ENCODE peak calls at places on chromosomes 5 and 9, in five cellular contexts. Y is colonic mucosa, M is right atrium auricular region, A is PC-3, J is dorsolateral prefrontal cortex. S is an unnamed sample.

GRCh38 chr5:152193391-152194107 is 211.5 kb downstream of the NMUR2 start:
- DNase-seq in Y (no peak), M (no peak), A (peak), J (no peak), S (no peak)

GRCh38 chr5:10913181-10913810 is 152.3 kb upstream of the DAP start:
- DNase-seq in Y (no peak), M (no peak), A (no peak), J (no peak), S (no peak)

GRCh38 chr9:133979124-133979920 is 12.8 kb downstream of the VAV2 start:
- DNase-seq in Y (no peak), M (no peak), A (no peak), J (no peak), S (no peak)

GRCh38 chr5:4994994-4995393 is 145.1 kb upstream of the ADAMTS16 start:
- DNase-seq in Y (no peak), M (no peak), A (peak), J (no peak), S (no peak)

GRCh38 chr5:39379683-39380082 is 15.4 kb upstream of the C9 start:
- DNase-seq in Y (no peak), M (no peak), A (no peak), J (no peak), S (no peak)

GRCh38 chr9:93268551-93269314 is 84.8 kb downstream of the WNK2 start:
- DNase-seq in Y (peak), M (no peak), A (no peak), J (no peak), S (no peak)

GRCh38 chr9:129408535-129409215 is 212.2 kb downstream of the C9orf50 start:
- DNase-seq in Y (peak), M (no peak), A (no peak), J (no peak), S (no peak)

GRCh38 chr9:133440884-133441283 is 18.7 kb downstream of the ADAMTS13 start:
- DNase-seq in Y (no peak), M (no peak), A (no peak), J (no peak), S (peak)

GRCh38 chr5:91384671-91385430 is 1.7 kb upstream of the ARRDC3 start:
- DNase-seq in Y (peak), M (no peak), A (peak), J (no peak), S (peak)

GRCh38 chr5:76391014-76391413 is 12.1 kb upstream of the IQGAP2 start:
- DNase-seq in Y (no peak), M (no peak), A (no peak), J (no peak), S (no peak)

GRCh38 chr5:136042665-136043121 is 13.9 kb downstream of the TGFBI start:
- DNase-seq in Y (no peak), M (no peak), A (peak), J (no peak), S (no peak)

GRCh38 chr5:115417076-115417475 is 120.6 kb upstream of the CCDC112 start:
- DNase-seq in Y (no peak), M (no peak), A (no peak), J (no peak), S (no peak)

GRCh38 chr5:115415143-115415491 is 118.7 kb upstream of the CCDC112 start:
- DNase-seq in Y (peak), M (no peak), A (peak), J (peak), S (no peak)

GRCh38 chr5:115414406-115415142 is 118.1 kb upstream of the CCDC112 start:
- DNase-seq in Y (no peak), M (no peak), A (no peak), J (no peak), S (no peak)

GRCh38 chr5:115419794-115420585 is 123.5 kb upstream of the CCDC112 start:
- DNase-seq in Y (no peak), M (no peak), A (peak), J (no peak), S (no peak)

GRCh38 chr5:115418788-115419187 is 122.3 kb upstream of the CCDC112 start:
- DNase-seq in Y (peak), M (no peak), A (peak), J (no peak), S (no peak)
- TF ChIP-seq CTCF in Y (no peak), M (no peak), A (no peak), J (no peak), S (no peak)

GRCh38 chr5:119286516-119287488 is 69.0 kb upstream of the TNFAIP8 start:
- DNase-seq in Y (no peak), M (no peak), A (no peak), J (no peak), S (no peak)
- H3K4me3 ChIP-seq in Y (no peak), M (no peak), A (peak), J (no peak), S (no peak)

DNA sequence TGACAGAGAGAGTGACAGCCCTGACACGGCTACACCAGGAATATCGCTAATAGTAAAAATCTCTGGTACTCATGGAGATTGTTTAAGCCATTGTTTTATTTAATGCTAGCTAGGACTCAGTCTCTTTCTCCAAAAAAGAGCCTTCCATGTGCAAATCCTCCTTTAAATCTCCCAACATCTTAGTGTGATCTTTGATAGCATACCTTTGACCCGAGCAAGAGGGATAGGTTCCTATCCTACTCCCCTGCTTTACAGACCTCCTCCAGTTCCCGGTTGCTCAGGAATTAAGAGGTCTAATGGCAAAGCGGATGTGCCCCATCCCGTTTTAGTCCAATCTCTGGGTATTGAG is 663 bp upstream of the FRMD3 start:
- DNase-seq in Y (no peak), M (no peak), A (no peak), J (no peak), S (no peak)
- TF ChIP-seq CTCF in Y (no peak), M (peak), A (no peak), J (no peak), S (no peak)

GRCh38 chr5:72109051-72109411 is 1.8 kb downstream of the MAP1B start:
- DNase-seq in Y (no peak), M (no peak), A (no peak), J (no peak), S (no peak)
- H3K4me3 ChIP-seq in Y (peak), M (peak), A (peak), J (peak), S (peak)

DNA sequence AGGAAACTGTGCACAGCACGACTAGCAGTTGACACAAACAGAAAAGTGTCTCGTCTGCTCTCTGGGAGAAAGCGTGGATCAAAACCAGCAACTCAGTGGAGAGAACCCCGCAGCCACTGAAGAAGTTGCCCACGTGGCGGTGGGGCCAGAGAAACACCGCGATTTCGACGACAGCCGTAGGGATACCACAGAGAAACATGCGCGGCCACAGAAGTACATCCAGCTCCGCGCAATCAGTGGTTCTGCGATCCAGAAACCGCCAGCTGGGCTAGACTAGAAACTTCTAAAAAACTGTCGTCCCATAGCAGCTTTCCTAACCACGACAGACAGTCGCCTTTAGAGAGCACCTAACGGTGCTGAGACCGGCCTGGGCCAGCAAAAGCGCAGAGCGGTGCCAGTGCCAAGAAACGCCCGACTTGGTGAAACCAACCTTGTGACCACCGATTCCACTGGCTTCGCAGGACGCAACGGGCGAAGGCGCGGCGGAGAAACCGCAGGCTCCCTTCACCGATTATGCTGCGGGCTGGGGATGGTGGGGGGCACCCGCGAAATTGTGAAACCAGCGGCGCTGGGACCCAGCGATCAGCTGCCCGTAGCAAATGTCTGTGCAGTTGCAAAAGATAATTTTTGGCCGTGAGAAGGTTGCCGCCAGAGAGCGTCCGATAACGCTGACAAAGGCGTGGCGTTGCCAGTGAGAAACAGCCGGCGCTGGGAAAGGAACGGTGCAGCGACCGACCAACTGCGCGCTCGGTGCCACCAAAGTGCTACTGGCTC is 2.7 kb upstream of the ANXA2R start:
- DNase-seq in Y (peak), M (peak), A (peak), J (peak), S (no peak)
- TF ChIP-seq CTCF in Y (no peak), M (peak), A (peak), J (peak), S (peak)

GRCh38 chr9:114383866-114384231 is 3.9 kb downstream of the AKNA start:
- DNase-seq in Y (no peak), M (no peak), A (no peak), J (no peak), S (no peak)

GRCh38 chr9:114385412-114386181 is 2.2 kb downstream of the AKNA start:
- DNase-seq in Y (peak), M (peak), A (peak), J (peak), S (peak)

GRCh38 chr9:114384836-114385411 is 2.9 kb downstream of the AKNA start:
- DNase-seq in Y (no peak), M (no peak), A (no peak), J (no peak), S (no peak)

GRCh38 chr9:114380988-114381387 is 6.8 kb downstream of the AKNA start:
- DNase-seq in Y (no peak), M (no peak), A (no peak), J (no peak), S (no peak)

DNA sequence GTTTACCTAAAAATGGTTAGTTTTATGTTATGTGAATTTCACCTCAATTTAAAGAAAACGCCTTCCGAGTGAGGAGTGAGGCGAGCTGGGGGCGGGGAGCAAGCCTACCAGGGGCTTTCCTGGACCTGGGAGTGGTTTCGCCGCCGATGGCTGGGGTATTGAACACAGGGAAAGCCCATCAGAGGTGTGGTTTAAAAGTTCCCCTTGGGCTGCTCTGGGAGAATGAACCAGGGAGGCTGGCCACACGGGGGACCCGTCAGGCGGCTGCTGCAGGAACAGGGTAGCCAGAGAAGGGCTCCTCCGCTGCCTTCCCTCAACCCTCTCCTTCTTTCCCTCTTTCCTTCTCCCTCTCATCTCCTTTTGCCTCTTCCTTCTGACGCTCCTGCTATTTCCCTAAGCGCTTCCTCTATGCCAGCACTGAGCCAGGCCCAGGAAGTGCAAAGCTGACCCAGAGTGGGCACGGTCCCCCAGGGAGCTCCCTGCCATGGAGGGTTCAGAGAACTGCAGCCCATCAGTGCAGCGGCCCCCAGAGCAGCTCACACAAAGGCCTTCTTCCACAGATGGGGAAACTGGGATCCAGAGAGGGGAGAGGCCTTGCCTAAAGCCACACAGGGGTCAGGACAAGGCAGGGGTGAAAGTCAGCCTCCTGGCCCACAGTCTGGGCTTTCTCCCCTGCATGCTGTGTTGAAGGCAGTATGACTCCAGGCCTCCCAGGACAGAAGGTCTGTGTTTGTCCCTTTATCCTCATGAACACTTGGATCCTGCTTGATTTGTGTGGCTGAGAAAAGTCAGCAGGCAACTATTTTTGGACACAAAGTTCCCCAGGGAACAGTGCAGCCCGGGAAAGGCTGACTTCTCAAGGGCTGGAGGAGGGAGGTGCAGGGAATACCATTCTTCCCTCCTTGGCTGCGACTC is 4.6 kb downstream of the AKNA start:
- DNase-seq in Y (no peak), M (no peak), A (no peak), J (no peak), S (no peak)
- H3K4me3 ChIP-seq in Y (no peak), M (no peak), A (no peak), J (no peak), S (peak)

DNA sequence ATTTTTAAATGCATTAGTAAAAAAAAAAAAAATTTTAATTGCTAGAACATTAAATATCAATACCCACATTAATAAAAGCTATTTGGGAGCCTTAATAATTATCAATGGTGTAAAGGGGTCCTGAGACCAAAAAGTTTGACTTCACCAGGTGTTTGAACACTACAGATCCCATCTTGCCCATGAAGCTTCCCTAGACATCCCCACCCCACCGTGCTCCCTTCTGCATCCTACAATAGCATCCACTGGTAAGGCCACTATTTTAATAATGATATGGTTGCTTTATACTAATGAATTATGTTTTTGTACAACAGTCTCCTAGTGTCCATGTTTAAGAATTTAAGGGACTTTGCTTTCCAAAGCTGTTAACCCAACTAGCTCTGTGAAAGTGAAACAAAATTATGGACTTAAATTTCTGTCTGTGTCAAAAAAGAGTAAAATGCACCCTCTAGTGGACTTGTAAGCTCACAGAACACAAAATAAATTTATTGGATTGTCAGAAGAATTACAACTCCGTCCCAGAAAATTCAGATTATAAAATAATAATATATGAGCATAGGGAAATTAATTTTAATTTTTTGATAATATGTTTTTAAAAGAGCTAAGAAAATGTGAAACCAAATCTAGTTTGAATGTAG is 76.0 kb downstream of the ARL15 start:
- DNase-seq in Y (no peak), M (no peak), A (peak), J (no peak), S (no peak)
- TF ChIP-seq CTCF in Y (no peak), M (peak), A (peak), J (peak), S (peak)

GRCh38 chr5:156327306-156327705 is 342 bp downstream of the SGCD start:
- DNase-seq in Y (no peak), M (no peak), A (no peak), J (no peak), S (no peak)
- H3K4me3 ChIP-seq in Y (peak), M (peak), A (no peak), J (peak), S (no peak)

DNA sequence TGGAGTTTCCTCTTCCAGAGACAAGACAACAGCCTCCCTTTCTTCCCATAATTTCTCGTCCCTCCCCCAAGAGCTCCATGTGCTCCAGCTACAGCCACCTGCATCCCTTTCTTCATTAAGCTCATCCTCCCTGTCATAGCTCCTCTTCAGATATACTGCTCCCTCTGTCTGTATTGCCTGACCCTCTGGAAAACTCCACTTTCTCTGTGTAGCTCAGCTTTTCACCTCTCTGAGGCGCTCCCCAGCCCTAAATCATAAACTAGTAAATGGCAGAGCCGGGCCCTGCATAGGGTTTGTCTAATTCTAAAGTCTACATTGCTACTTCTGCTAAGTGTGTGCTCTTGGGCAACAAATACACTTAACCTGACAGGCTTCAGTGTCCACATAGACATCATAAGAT is 8.8 kb upstream of the PLIN2 start:
- DNase-seq in Y (no peak), M (no peak), A (no peak), J (no peak), S (no peak)
- TF ChIP-seq CTCF in Y (no peak), M (no peak), A (no peak), J (no peak), S (no peak)

S was measured in GM12864.